ENCODE peak calls at places on chromosomes 16 and 17, in ten cellular contexts. Y, Z, V, M, I, L, H, S, K and R are unnamed samples.

GRCh38 chr17:10523043-10523442 is 4.7 kb upstream of the MYH1 start:
- DNase-seq in I (no peak), Y (no peak), L (no peak), M (no peak), S (no peak), K (no peak), Z (no peak), H (no peak), V (no peak), R (no peak)

GRCh38 chr16:11580451-11581086 is 6.2 kb downstream of the LITAF start:
- DNase-seq in H (no peak), M (no peak), L (no peak), Z (no peak), K (no peak), V (no peak), S (no peak), I (no peak), Y (no peak), R (no peak)

GRCh38 chr17:82703036-82703745 is 4.7 kb upstream of the RAB40B start:
- DNase-seq in I (no peak), S (no peak), H (no peak), M (no peak), K (no peak), L (no peak), Y (no peak), Z (no peak), V (peak; percentile 49), R (no peak)

GRCh38 chr16:14232106-14232890 is 161.2 kb downstream of the MRTFB start:
- DNase-seq in Y (peak; percentile 90), M (no peak), Z (no peak), L (no peak), K (no peak), S (no peak), I (no peak), H (peak; percentile 46), V (no peak), R (peak; percentile 67)

GRCh38 chr17:72397223-72397667 is 276.4 kb downstream of the SOX9 start:
- DNase-seq in Z (no peak), H (no peak), V (no peak), M (no peak), I (no peak), S (no peak), Y (no peak), L (no peak), K (no peak), R (no peak)

GRCh38 chr16:89210904-89211515 is 6.5 kb upstream of the ZNF778 start:
- DNase-seq in K (no peak), Y (no peak), H (no peak), M (no peak), I (peak; percentile 69), Z (no peak), S (no peak), V (no peak), L (no peak), R (peak; percentile 65)

GRCh38 chr16:85166699-85167588 is 54.7 kb upstream of the CIBAR2 start:
- DNase-seq in S (no peak), M (no peak), Y (no peak), Z (no peak), V (no peak), H (no peak), I (no peak), L (no peak), K (no peak), R (peak; percentile 60)

GRCh38 chr16:27880312-27880711 is 183.2 kb downstream of the GSG1L start:
- DNase-seq in Z (no peak), M (no peak), Y (no peak), S (no peak), I (no peak), L (no peak), H (no peak), K (no peak), V (no peak), R (no peak)

GRCh38 chr16:19644877-19645276 is 73.2 kb downstream of the KNOP1 start:
- DNase-seq in I (no peak), Y (no peak), S (no peak), K (no peak), M (no peak), H (peak; percentile 44), V (no peak), Z (no peak), L (no peak), R (no peak)

GRCh38 chr16:85052536-85052935 is 24.9 kb downstream of the KIAA0513 start:
- DNase-seq in Y (no peak), Z (no peak), V (no peak), M (no peak), S (no peak), K (no peak), L (no peak), I (no peak), H (peak; percentile 62), R (no peak)

GRCh38 chr16:75919664-75920063 is 193.4 kb upstream of the CPHXL start:
- DNase-seq in S (no peak), V (no peak), K (no peak), I (no peak), Y (no peak), Z (no peak), L (no peak), M (no peak), H (peak; percentile 79), R (no peak)

GRCh38 chr17:794876-795275 is 12.7 kb downstream of the MRM3 start:
- DNase-seq in L (peak; percentile 34), Z (peak; percentile 52), K (peak; percentile 41), I (no peak), Y (peak; percentile 25), H (peak; percentile 70), S (peak; percentile 23), M (no peak), V (no peak), R (peak; percentile 89)

GRCh38 chr17:76541739-76542450 is 2.1 kb downstream of the PRCD start:
- DNase-seq in M (no peak), K (no peak), I (no peak), V (no peak), Z (no peak), L (no peak), Y (no peak), S (no peak), H (no peak), R (no peak)

GRCh38 chr17:75769536-75769935 is 4.5 kb upstream of the GALK1 start:
- DNase-seq in I (no peak), Y (peak; percentile 82), M (no peak), H (no peak), Z (no peak), V (no peak), S (no peak), K (no peak), L (no peak), R (no peak)

GRCh38 chr16:84687715-84688114 is 12.1 kb upstream of the USP10 start:
- DNase-seq in L (no peak), K (no peak), Z (no peak), V (no peak), S (no peak), H (peak; percentile 97), I (no peak), M (no peak), Y (no peak), R (no peak)

GRCh38 chr17:45775576-45776011 is 8.5 kb upstream of the CRHR1 start:
- DNase-seq in S (no peak), H (no peak), M (no peak), Y (peak; percentile 79), Z (no peak), K (no peak), I (no peak), L (no peak), V (no peak), R (peak; percentile 61)

GRCh38 chr16:22664561-22664997 is 149.4 kb upstream of the HS3ST2 start:
- DNase-seq in Y (no peak), I (no peak), V (no peak), H (no peak), L (no peak), Z (no peak), M (no peak), S (no peak), K (no peak), R (no peak)

GRCh38 chr17:51029568-51030463 is 90.9 kb downstream of the SPAG9 start:
- DNase-seq in L (no peak), I (no peak), K (no peak), H (peak; percentile 65), S (no peak), Z (no peak), V (peak; percentile 54), Y (peak; percentile 5), M (no peak), R (no peak)

GRCh38 chr17:81558941-81559806 is 7.0 kb upstream of the FAAP100 start:
- DNase-seq in L (no peak), Z (no peak), V (no peak), K (no peak), Y (no peak), I (no peak), M (no peak), S (no peak), H (no peak), R (no peak)

GRCh38 chr16:27646811-27647210 is 96.9 kb downstream of the KATNIP start:
- DNase-seq in I (peak; percentile 17), K (no peak), Y (no peak), V (no peak), L (no peak), S (no peak), Z (no peak), M (no peak), H (peak; percentile 16), R (no peak)